ENCODE peak calls at places on chromosomes 6 and 20, in six cellular contexts. H is endodermal cell, I is IMR-90, P is mesendoderm, Q is SK-N-SH, B is MM.1S. T is an unnamed sample.

GRCh38 chr6:111843347-111844147 is 29.7 kb downstream of the FYN start:
- DNase-seq in H (no peak), I (no peak), P (no peak), Q (no peak), B (peak; percentile 57), T (no peak)

GRCh38 chr6:112037783-112038216 is 16.1 kb upstream of the CCN6 start:
- DNase-seq in H (no peak), I (peak; percentile 90), P (peak; percentile 66), Q (no peak), B (no peak), T (no peak)

GRCh38 chr6:91681341-91681740 is 1094.5 kb upstream of the MAP3K7 start:
- DNase-seq in H (no peak), I (no peak), P (no peak), Q (no peak), B (no peak), T (no peak)

GRCh38 chr20:4217349-4217761 is 202.0 kb upstream of the RNF24 start:
- DNase-seq in H (peak; percentile 75), I (no peak), P (peak; percentile 68), Q (no peak), B (no peak), T (no peak)

GRCh38 chr20:19313342-19314069 is 101.1 kb downstream of the SLC24A3 start:
- DNase-seq in H (peak; percentile 21), I (no peak), P (no peak), Q (no peak), B (no peak), T (no peak)

GRCh38 chr6:131828946-131829345 is 21.1 kb downstream of the ENPP1 start:
- DNase-seq in H (no peak), I (no peak), P (no peak), Q (no peak), B (no peak), T (peak; percentile 35)

GRCh38 chr6:89599727-89600126 is 38.8 kb downstream of the LYRM2 start:
- DNase-seq in H (no peak), I (no peak), P (peak; percentile 44), Q (no peak), B (no peak), T (no peak)

GRCh38 chr6:157143885-157144795 is 179.2 kb downstream of the TMEM242 start:
- DNase-seq in H (no peak), I (peak; percentile 70), P (peak; percentile 57), Q (peak; percentile 35), B (no peak), T (peak; percentile 32)

GRCh38 chr20:41029150-41029872 is 689 bp downstream of the TOP1 start:
- DNase-seq in H (peak; percentile 73), I (no peak), P (peak; percentile 34), Q (peak; percentile 68), B (no peak), T (no peak)

GRCh38 chr6:137399949-137400443 is 94.2 kb downstream of the OLIG3 start:
- DNase-seq in H (peak; percentile 57), I (no peak), P (no peak), Q (no peak), B (no peak), T (no peak)

GRCh38 chr6:121780325-121781313 is 345.2 kb downstream of the GJA1 start:
- DNase-seq in H (peak; percentile 53), I (peak; percentile 92), P (peak; percentile 47), Q (no peak), B (no peak), T (no peak)

GRCh38 chr6:28266563-28266961 is 381 bp upstream of the ZSCAN26 start:
- DNase-seq in H (no peak), I (no peak), P (no peak), Q (no peak), B (no peak), T (no peak)

GRCh38 chr20:5504061-5504739 is 187.4 kb upstream of the PROKR2 start:
- DNase-seq in H (peak; percentile 66), I (no peak), P (no peak), Q (peak; percentile 85), B (no peak), T (no peak)

GRCh38 chr20:39993737-39994136 is 695.3 kb downstream of the MAFB start:
- DNase-seq in H (no peak), I (no peak), P (no peak), Q (no peak), B (no peak), T (no peak)

GRCh38 chr20:44784688-44785087 is 25.7 kb downstream of the RIMS4 start:
- DNase-seq in H (peak; percentile 78), I (no peak), P (peak; percentile 31), Q (no peak), B (no peak), T (no peak)

GRCh38 chr20:32576560-32576959 is 8.6 kb downstream of the NOL4L start:
- DNase-seq in H (no peak), I (no peak), P (no peak), Q (no peak), B (no peak), T (no peak)

GRCh38 chr6:80338201-80338836 is 231.8 kb downstream of the BCKDHB start:
- DNase-seq in H (peak; percentile 94), I (peak; percentile 54), P (peak; percentile 83), Q (peak; percentile 27), B (peak; percentile 22), T (no peak)

GRCh38 chr6:15464211-15464725 is 198.6 kb downstream of the DTNBP1 start:
- DNase-seq in H (peak; percentile 83), I (no peak), P (peak; percentile 52), Q (no peak), B (peak; percentile 22), T (no peak)

GRCh38 chr20:14712302-14712739 is 374.9 kb upstream of the FLRT3 start:
- DNase-seq in H (no peak), I (peak; percentile 67), P (peak; percentile 93), Q (no peak), B (no peak), T (no peak)
- H3K27ac ChIP-seq in H (peak overlapping the region; percentile 34), I (no peak overlapping the region), P (no peak overlapping the region), Q (peak overlapping the region; percentile 31), B (no peak overlapping the region), T (no peak overlapping the region)

GRCh38 chr20:62957136-62958117 is 4.9 kb downstream of the SLC17A9 start:
- DNase-seq in H (no peak), I (no peak), P (no peak), Q (peak; percentile 16), B (no peak), T (no peak)
- H3K9ac ChIP-seq in H (no peak overlapping the region), I (no peak overlapping the region), P (no peak overlapping the region), Q (no peak overlapping the region), B (no peak overlapping the region), T (no peak overlapping the region)

GRCh38 chr6:32946893-32947292 is 6.0 kb downstream of the HLA-DMA start:
- DNase-seq in H (no peak), I (no peak), P (no peak), Q (no peak), B (no peak), T (no peak)

GRCh38 chr6:32944265-32944664 is 3.4 kb upstream of the HLA-DMB start:
- DNase-seq in H (no peak), I (no peak), P (no peak), Q (no peak), B (peak; percentile 80), T (no peak)

GRCh38 chr6:32943864-32944263 is 3.0 kb upstream of the HLA-DMB start:
- DNase-seq in H (no peak), I (no peak), P (no peak), Q (no peak), B (no peak), T (no peak)

GRCh38 chr6:32945953-32946352 is 5.1 kb upstream of the HLA-DMB start:
- DNase-seq in H (no peak), I (no peak), P (no peak), Q (no peak), B (no peak), T (no peak)

DNA sequence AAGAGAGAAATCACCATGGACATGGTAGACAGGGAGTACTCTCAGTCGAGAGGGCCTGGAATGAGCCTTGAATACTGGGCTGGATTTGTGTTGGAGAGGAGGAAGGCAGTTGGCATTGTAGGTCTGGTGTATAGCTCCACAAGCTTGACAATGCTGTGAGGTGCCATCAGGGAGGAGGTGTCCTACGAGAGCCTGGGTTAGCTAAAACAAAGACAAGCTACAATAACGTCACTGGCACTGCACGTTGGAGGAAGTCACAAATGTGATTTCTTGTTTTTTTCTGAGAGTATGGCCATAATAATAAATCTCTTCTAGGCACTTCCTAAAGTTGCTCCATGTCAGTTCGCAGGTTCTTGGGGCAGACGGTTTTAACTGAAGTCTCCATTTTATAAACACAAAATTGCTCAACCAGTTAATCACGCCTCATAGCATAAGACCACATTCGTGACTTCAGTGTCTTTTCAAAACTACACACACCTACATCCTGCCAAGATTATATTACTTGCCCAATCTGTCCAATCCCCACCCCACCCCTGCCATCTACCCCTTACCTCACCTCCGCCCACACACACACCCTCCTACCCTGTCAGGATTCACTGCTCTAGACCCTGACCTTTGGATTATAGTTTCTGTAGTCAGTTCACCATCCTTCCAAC is 4.4 kb upstream of the HLA-DMB start:
- DNase-seq in H (no peak), I (peak; percentile 86), P (no peak), Q (no peak), B (no peak), T (no peak)
- H3K27ac ChIP-seq in H (no peak overlapping the region), I (peak overlapping the region; percentile 73), P (no peak overlapping the region), Q (no peak overlapping the region), B (peak overlapping the region; percentile 65), T (no peak overlapping the region)

GRCh38 chr6:114364295-114364694 is 21.5 kb upstream of the HS3ST5 start:
- DNase-seq in H (peak; percentile 52), I (peak; percentile 78), P (peak; percentile 92), Q (no peak), B (no peak), T (no peak)
- H3K9ac ChIP-seq in H (no peak overlapping the region), I (no peak overlapping the region), P (no peak overlapping the region), Q (no peak overlapping the region), B (no peak overlapping the region), T (no peak overlapping the region)

GRCh38 chr20:64051033-64051452 is 1.6 kb upstream of the SOX18 start:
- DNase-seq in H (no peak), I (no peak), P (no peak), Q (no peak), B (no peak), T (no peak)
- H3K27ac ChIP-seq in H (no peak overlapping the region), I (no peak overlapping the region), P (no peak overlapping the region), Q (no peak overlapping the region), B (no peak overlapping the region), T (no peak overlapping the region)